ENCODE peak calls at places on chromosomes 16 and 17, in five cellular contexts. One of them, this sample, is unnamed.
A peak's percentile ranks its signal among the peaks of the same experiment; 100 is the strongest.

GRCh38 chr16:83967091-83967490 is 953 bp upstream of the NECAB2 start:
- DNase-seq in HCT116: no peak
- DNase-seq in K562: no peak
- DNase-seq in HepG2: no peak
- DNase-seq in GM12878: no peak
- DNase-seq in this sample: no peak

GRCh38 chr17:33964344-33964979 is 290.6 kb upstream of the CCL2 start:
- DNase-seq in HCT116: no peak
- DNase-seq in K562: peak; percentile 65
- DNase-seq in HepG2: peak; percentile 23
- DNase-seq in GM12878: peak; percentile 84
- DNase-seq in this sample: no peak

GRCh38 chr16:81492307-81492706 is 47.7 kb downstream of the CMIP start:
- DNase-seq in HCT116: no peak
- DNase-seq in K562: no peak
- DNase-seq in HepG2: no peak
- DNase-seq in GM12878: no peak
- DNase-seq in this sample: peak; percentile 60

GRCh38 chr16:22189473-22190168 is 16.5 kb upstream of the EEF2K start:
- DNase-seq in HCT116: no peak
- DNase-seq in K562: no peak
- DNase-seq in HepG2: no peak
- DNase-seq in GM12878: no peak
- DNase-seq in this sample: peak; percentile 55

GRCh38 chr16:4679156-4679853 is 14.1 kb upstream of the NUDT16L1 start:
- DNase-seq in HCT116: no peak
- DNase-seq in K562: no peak
- DNase-seq in HepG2: peak; percentile 18
- DNase-seq in GM12878: no peak
- DNase-seq in this sample: peak; percentile 61

GRCh38 chr17:55730380-55730779 is 7.7 kb upstream of the TMEM100 start:
- DNase-seq in HCT116: no peak
- DNase-seq in K562: no peak
- DNase-seq in HepG2: no peak
- DNase-seq in GM12878: no peak
- DNase-seq in this sample: no peak

GRCh38 chr16:30131869-30132475 is 9.0 kb upstream of the MAPK3 start:
- DNase-seq in HCT116: no peak
- DNase-seq in K562: no peak
- DNase-seq in HepG2: no peak
- DNase-seq in GM12878: no peak
- DNase-seq in this sample: no peak

GRCh38 chr16:8959921-8960787 is 3.6 kb downstream of the USP7 start:
- DNase-seq in HCT116: no peak
- DNase-seq in K562: no peak
- DNase-seq in HepG2: peak; percentile 98
- DNase-seq in GM12878: no peak
- DNase-seq in this sample: peak; percentile 52

GRCh38 chr16:19804538-19805323 is 79.9 kb downstream of the GPRC5B start:
- DNase-seq in HCT116: no peak
- DNase-seq in K562: peak; percentile 9
- DNase-seq in HepG2: no peak
- DNase-seq in GM12878: no peak
- DNase-seq in this sample: no peak

GRCh38 chr16:20944861-20945390 is 44.4 kb downstream of the LYRM1 start:
- DNase-seq in HCT116: no peak
- DNase-seq in K562: peak; percentile 83
- DNase-seq in HepG2: peak; percentile 35
- DNase-seq in GM12878: no peak
- DNase-seq in this sample: no peak

GRCh38 chr16:79762217-79762616 is 161.7 kb upstream of the MAF start:
- DNase-seq in HCT116: no peak
- DNase-seq in K562: no peak
- DNase-seq in HepG2: no peak
- DNase-seq in GM12878: no peak
- DNase-seq in this sample: no peak

GRCh38 chr17:13503526-13503925 is 98.2 kb downstream of the HS3ST3A1 start:
- DNase-seq in HCT116: no peak
- DNase-seq in K562: no peak
- DNase-seq in HepG2: no peak
- DNase-seq in GM12878: no peak
- DNase-seq in this sample: no peak

GRCh38 chr16:82020051-82020450 is 8.8 kb upstream of the SDR42E1 start:
- DNase-seq in HCT116: no peak
- DNase-seq in K562: no peak
- DNase-seq in HepG2: no peak
- DNase-seq in GM12878: no peak
- DNase-seq in this sample: no peak

GRCh38 chr17:56912105-56912999 is 1.5 kb downstream of the TRIM25 start:
- DNase-seq in HCT116: no peak
- DNase-seq in K562: peak; percentile 41
- DNase-seq in HepG2: peak; percentile 57
- DNase-seq in GM12878: no peak
- DNase-seq in this sample: no peak
- TF ChIP-seq REST in HCT116: no peak
- TF ChIP-seq REST in K562: no peak
- TF ChIP-seq REST in HepG2: no peak
- TF ChIP-seq REST in GM12878: no peak
- TF ChIP-seq REST in this sample: no peak

DNA sequence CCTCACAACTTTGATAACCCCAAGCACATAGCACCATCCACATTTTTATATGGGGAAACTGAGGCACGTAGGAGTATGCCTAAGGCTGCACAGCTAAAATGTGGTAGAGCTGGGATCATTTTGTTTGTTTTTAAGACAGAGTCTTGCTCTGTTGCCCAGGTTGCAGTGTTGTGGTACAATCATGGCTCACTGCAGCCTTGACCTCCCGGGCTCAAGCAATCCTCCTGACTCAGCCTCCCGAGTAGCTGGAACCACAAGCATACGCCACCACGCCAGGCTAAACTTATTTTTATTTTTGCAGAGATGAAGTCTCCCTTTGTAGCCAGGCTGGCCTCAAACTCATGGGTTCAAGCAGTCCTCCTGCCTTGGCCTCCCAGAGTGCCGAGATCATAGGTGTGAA is 81.0 kb upstream of the GSE1 start:
- DNase-seq in HCT116: no peak
- DNase-seq in K562: no peak
- DNase-seq in HepG2: no peak
- DNase-seq in GM12878: no peak
- DNase-seq in this sample: no peak
- TF ChIP-seq YY1 in HCT116: no peak
- TF ChIP-seq YY1 in K562: no peak
- TF ChIP-seq YY1 in HepG2: no peak
- TF ChIP-seq YY1 in GM12878: no peak
- TF ChIP-seq YY1 in this sample: no peak

DNA sequence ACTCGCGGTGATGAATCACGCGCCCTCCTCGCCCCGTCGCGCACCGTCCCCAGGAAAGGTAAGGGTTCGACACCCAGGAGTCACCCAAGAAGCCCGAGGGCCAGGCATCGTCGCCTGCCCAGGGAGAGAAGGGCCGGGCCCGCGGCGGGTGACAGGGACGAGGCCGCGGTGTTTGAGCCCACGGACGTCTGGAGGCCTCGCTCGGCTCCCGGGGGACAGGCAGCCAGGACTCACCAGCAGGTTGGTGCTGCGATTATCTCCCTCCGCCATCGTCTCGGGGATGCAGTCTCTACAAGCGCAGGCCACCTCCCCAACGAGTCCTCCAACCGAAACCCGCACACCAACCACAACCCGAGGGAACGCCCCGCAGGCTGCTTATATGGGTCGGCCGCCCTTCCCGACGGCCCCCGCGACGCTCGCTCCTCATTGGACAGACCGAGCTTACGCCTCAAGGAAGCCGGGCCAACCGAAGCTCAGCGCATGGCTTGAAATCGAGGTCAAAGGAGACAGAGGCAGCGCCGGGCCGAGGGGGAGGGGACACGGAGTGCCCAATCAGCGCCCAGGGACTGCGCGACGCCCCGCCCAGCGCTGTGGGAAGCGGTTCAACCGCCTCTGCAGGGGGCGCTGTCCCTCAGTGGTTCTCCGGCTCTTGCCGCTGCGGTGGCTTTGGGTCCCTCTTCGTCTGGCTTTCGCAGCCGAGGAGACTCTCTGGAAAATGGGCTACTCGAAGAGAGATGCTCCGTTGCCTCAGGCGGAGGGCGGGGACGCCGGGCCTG is at the start of gene ARL6IP1:
- DNase-seq in HCT116: peak; percentile 98
- DNase-seq in K562: peak; percentile 99
- DNase-seq in HepG2: peak; percentile 100
- DNase-seq in GM12878: peak; percentile 95
- DNase-seq in this sample: peak; percentile 97
- TF ChIP-seq REST in HCT116: no peak
- TF ChIP-seq REST in K562: no peak
- TF ChIP-seq REST in HepG2: peak; percentile 74
- TF ChIP-seq REST in GM12878: no peak
- TF ChIP-seq REST in this sample: peak; percentile 68

GRCh38 chr16:14678748-14679497 is 15.2 kb downstream of the PLA2G10 start:
- DNase-seq in HCT116: no peak
- DNase-seq in K562: no peak
- DNase-seq in HepG2: no peak
- DNase-seq in GM12878: no peak
- DNase-seq in this sample: no peak
- TF ChIP-seq YY1 in HCT116: no peak
- TF ChIP-seq YY1 in K562: no peak
- TF ChIP-seq YY1 in HepG2: no peak
- TF ChIP-seq YY1 in GM12878: no peak
- TF ChIP-seq YY1 in this sample: no peak

DNA sequence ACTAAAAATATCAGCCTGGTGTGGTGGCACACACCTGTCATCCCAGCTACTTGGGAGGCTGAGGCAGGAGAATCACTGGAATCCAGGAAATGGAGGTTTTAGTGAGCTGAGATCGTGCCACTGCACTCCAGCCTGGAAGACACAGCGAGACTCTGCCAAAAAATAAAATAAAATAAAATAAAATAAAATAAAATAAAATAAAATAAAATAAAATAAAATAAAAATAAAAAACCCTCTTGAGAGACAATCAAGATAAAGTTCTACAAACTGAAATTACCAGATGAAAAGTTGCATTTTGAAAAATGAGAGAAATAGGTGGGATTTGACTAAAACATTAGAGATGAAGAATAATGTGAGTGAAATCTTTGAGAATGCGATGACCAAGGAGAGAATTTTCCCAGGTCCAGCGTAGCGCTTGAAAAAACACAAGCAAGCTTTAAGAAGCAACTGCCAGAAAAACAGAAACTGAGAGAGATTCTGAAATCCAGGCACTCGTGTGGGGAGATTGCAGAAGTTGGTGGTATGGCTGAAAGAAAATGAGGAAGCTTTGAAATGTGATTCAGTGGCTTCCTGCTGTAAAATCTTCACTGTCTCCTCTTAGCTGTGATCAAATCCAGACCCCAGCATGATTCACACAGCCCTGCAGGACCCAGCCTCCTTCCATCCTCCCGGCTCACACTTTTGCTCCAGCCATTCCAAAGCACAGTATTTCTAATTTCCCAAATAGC is 8.1 kb upstream of the CD300E start:
- DNase-seq in HCT116: no peak
- DNase-seq in K562: no peak
- DNase-seq in HepG2: no peak
- DNase-seq in GM12878: peak; percentile 45
- DNase-seq in this sample: peak; percentile 80
- TF ChIP-seq REST in HCT116: no peak
- TF ChIP-seq REST in K562: no peak
- TF ChIP-seq REST in HepG2: no peak
- TF ChIP-seq REST in GM12878: no peak
- TF ChIP-seq REST in this sample: no peak

GRCh38 chr17:80185968-80186367 is 16.1 kb downstream of the CARD14 start:
- DNase-seq in HCT116: no peak
- DNase-seq in K562: no peak
- DNase-seq in HepG2: no peak
- DNase-seq in GM12878: no peak
- DNase-seq in this sample: no peak

GRCh38 chr17:80189611-80190010 is 19.8 kb downstream of the CARD14 start:
- DNase-seq in HCT116: no peak
- DNase-seq in K562: no peak
- DNase-seq in HepG2: no peak
- DNase-seq in GM12878: no peak
- DNase-seq in this sample: no peak

GRCh38 chr17:80184423-80184714 is 14.5 kb downstream of the CARD14 start:
- DNase-seq in HCT116: no peak
- DNase-seq in K562: no peak
- DNase-seq in HepG2: no peak
- DNase-seq in GM12878: no peak
- DNase-seq in this sample: no peak

GRCh38 chr17:80187090-80187489 is 17.3 kb downstream of the CARD14 start:
- DNase-seq in HCT116: no peak
- DNase-seq in K562: no peak
- DNase-seq in HepG2: no peak
- DNase-seq in GM12878: no peak
- DNase-seq in this sample: no peak

GRCh38 chr17:80187493-80187892 is 17.7 kb downstream of the CARD14 start:
- DNase-seq in HCT116: no peak
- DNase-seq in K562: no peak
- DNase-seq in HepG2: no peak
- DNase-seq in GM12878: no peak
- DNase-seq in this sample: no peak
- TF ChIP-seq YY1 in HCT116: no peak
- TF ChIP-seq YY1 in K562: no peak
- TF ChIP-seq YY1 in HepG2: no peak
- TF ChIP-seq YY1 in GM12878: no peak
- TF ChIP-seq YY1 in this sample: no peak

DNA sequence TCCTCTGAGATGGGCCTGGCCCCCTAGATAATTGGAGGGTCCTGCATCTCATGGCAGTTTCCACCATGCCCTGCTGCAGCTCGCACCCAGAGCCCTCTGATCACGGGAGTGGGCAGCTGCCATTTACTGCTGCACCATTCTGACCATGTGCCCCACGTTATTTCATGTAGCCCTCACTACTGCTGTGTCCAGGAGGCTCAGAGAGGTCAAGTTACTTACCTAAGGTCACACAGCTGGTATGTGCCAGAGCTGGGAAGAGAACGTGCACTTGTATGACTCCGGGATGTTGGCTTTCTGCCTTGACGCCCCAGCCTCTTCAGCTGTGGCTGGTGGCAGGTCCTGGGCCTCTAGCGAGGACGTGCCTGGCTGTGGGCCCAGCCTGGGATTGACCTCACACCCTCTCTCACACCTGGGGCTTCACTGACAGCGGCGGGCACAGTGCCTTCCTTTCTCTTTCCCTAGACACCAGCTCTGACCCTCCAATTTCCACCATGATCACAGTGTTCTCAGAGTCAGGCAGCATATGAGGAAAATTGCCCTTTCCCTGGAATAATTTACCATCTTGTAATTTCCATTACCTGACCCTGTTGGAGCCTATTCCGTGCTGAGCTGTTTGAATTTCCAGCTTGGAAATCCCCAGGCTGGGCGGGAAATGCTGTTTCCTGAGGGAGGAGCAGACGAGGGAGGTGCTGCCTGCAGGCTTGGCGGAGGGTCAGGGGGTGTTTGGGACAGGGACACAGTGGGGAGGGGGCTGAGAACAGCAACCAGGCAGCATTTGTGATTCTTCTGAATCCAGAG is 18.6 kb upstream of the DOC2B start:
- DNase-seq in HCT116: no peak
- DNase-seq in K562: no peak
- DNase-seq in HepG2: no peak
- DNase-seq in GM12878: no peak
- DNase-seq in this sample: no peak
- TF ChIP-seq REST in HCT116: no peak
- TF ChIP-seq REST in K562: no peak
- TF ChIP-seq REST in HepG2: no peak
- TF ChIP-seq REST in GM12878: no peak
- TF ChIP-seq REST in this sample: no peak

GRCh38 chr17:77423589-77424451 is 283.1 kb downstream of the SEC14L1 start:
- DNase-seq in HCT116: no peak
- DNase-seq in K562: no peak
- DNase-seq in HepG2: no peak
- DNase-seq in GM12878: no peak
- DNase-seq in this sample: peak; percentile 73
- TF ChIP-seq YY1 in HCT116: no peak
- TF ChIP-seq YY1 in K562: no peak
- TF ChIP-seq YY1 in HepG2: no peak
- TF ChIP-seq YY1 in GM12878: no peak
- TF ChIP-seq YY1 in this sample: peak; percentile 27